ENCODE peak calls at places on chromosomes 4 and X, in six cellular contexts. One of them, this sample, is unnamed.

GRCh38 chr4:83606435-83606834 is 70.5 kb downstream of the GPAT3 start:
- DNase-seq in NB4: no peak
- DNase-seq in lower lobe of right lung: no peak
- DNase-seq in ovary: no peak
- DNase-seq in SK-N-SH: no peak
- DNase-seq in choroid plexus epithelial cell: no peak
- DNase-seq in this sample: no peak

GRCh38 chrX:63918611-63919010 is 133.6 kb upstream of the ARHGEF9 start:
- DNase-seq in NB4: peak; percentile 15
- DNase-seq in SK-N-SH: no peak
- DNase-seq in choroid plexus epithelial cell: peak; percentile 10
- DNase-seq in lower lobe of right lung: no peak
- DNase-seq in ovary: no peak
- DNase-seq in this sample: no peak

GRCh38 chrX:96843566-96843965 is 40.1 kb upstream of the RPA4 start:
- DNase-seq in choroid plexus epithelial cell: peak; percentile 50
- DNase-seq in lower lobe of right lung: no peak
- DNase-seq in SK-N-SH: no peak
- DNase-seq in ovary: no peak
- DNase-seq in NB4: no peak
- DNase-seq in this sample: no peak

GRCh38 chr4:24417206-24417605 is 167.1 kb downstream of the DHX15 start:
- DNase-seq in choroid plexus epithelial cell: no peak
- DNase-seq in lower lobe of right lung: no peak
- DNase-seq in NB4: no peak
- DNase-seq in ovary: no peak
- DNase-seq in SK-N-SH: no peak
- DNase-seq in this sample: no peak

GRCh38 chrX:8242431-8242830 is 71.4 kb upstream of the VCX2 start:
- DNase-seq in NB4: no peak
- DNase-seq in lower lobe of right lung: no peak
- DNase-seq in choroid plexus epithelial cell: no peak
- DNase-seq in ovary: no peak
- DNase-seq in SK-N-SH: no peak
- DNase-seq in this sample: no peak

GRCh38 chr4:111959202-111959601 is 186.1 kb upstream of the FAM241A start:
- DNase-seq in SK-N-SH: no peak
- DNase-seq in NB4: peak; percentile 80
- DNase-seq in ovary: no peak
- DNase-seq in lower lobe of right lung: no peak
- DNase-seq in choroid plexus epithelial cell: peak; percentile 54
- DNase-seq in this sample: no peak

GRCh38 chr4:76458829-76459228 is 23.8 kb downstream of the SHROOM3 start:
- DNase-seq in lower lobe of right lung: no peak
- DNase-seq in choroid plexus epithelial cell: no peak
- DNase-seq in NB4: no peak
- DNase-seq in SK-N-SH: no peak
- DNase-seq in ovary: no peak
- DNase-seq in this sample: no peak

GRCh38 chr4:74304136-74304628 is 4.1 kb upstream of the EPGN start:
- DNase-seq in SK-N-SH: no peak
- DNase-seq in ovary: no peak
- DNase-seq in NB4: no peak
- DNase-seq in choroid plexus epithelial cell: no peak
- DNase-seq in lower lobe of right lung: no peak
- DNase-seq in this sample: no peak

GRCh38 chr4:120857312-120857711 is 65.2 kb downstream of the PRDM5 start:
- DNase-seq in lower lobe of right lung: no peak
- DNase-seq in ovary: no peak
- DNase-seq in choroid plexus epithelial cell: peak; percentile 15
- DNase-seq in NB4: no peak
- DNase-seq in SK-N-SH: no peak
- DNase-seq in this sample: no peak

GRCh38 chrX:101230636-101231035 is 11.1 kb downstream of the DRP2 start:
- DNase-seq in lower lobe of right lung: no peak
- DNase-seq in ovary: no peak
- DNase-seq in SK-N-SH: no peak
- DNase-seq in NB4: no peak
- DNase-seq in choroid plexus epithelial cell: peak; percentile 39
- DNase-seq in this sample: no peak

GRCh38 chr4:25638221-25638601 is 17.4 kb upstream of the SLC34A2 start:
- DNase-seq in choroid plexus epithelial cell: no peak
- DNase-seq in SK-N-SH: no peak
- DNase-seq in lower lobe of right lung: no peak
- DNase-seq in ovary: no peak
- DNase-seq in NB4: no peak
- DNase-seq in this sample: no peak

GRCh38 chr4:14167876-14168510 is 540.5 kb upstream of the BOD1L1 start:
- DNase-seq in ovary: no peak
- DNase-seq in SK-N-SH: no peak
- DNase-seq in NB4: no peak
- DNase-seq in lower lobe of right lung: no peak
- DNase-seq in choroid plexus epithelial cell: peak; percentile 28
- DNase-seq in this sample: no peak

GRCh38 chr4:188455353-188455752 is 316.1 kb downstream of the TRIML1 start:
- DNase-seq in NB4: no peak
- DNase-seq in lower lobe of right lung: no peak
- DNase-seq in choroid plexus epithelial cell: peak; percentile 5
- DNase-seq in SK-N-SH: no peak
- DNase-seq in ovary: no peak
- DNase-seq in this sample: no peak

GRCh38 chr4:122930877-122931276 is 8.5 kb upstream of the NUDT6 start:
- DNase-seq in lower lobe of right lung: no peak
- DNase-seq in choroid plexus epithelial cell: peak; percentile 51
- DNase-seq in NB4: peak; percentile 11
- DNase-seq in ovary: no peak
- DNase-seq in SK-N-SH: no peak
- DNase-seq in this sample: no peak

GRCh38 chr4:180973894-180974293 is 1269.3 kb upstream of the TENM3 start:
- DNase-seq in choroid plexus epithelial cell: no peak
- DNase-seq in NB4: no peak
- DNase-seq in SK-N-SH: no peak
- DNase-seq in lower lobe of right lung: no peak
- DNase-seq in ovary: no peak
- DNase-seq in this sample: no peak

GRCh38 chrX:42530027-42530426 is 247.9 kb downstream of the PPP1R2C start:
- DNase-seq in SK-N-SH: no peak
- DNase-seq in lower lobe of right lung: no peak
- DNase-seq in choroid plexus epithelial cell: peak; percentile 52
- DNase-seq in NB4: no peak
- DNase-seq in ovary: no peak
- DNase-seq in this sample: no peak

GRCh38 chr4:101977096-101977495 is 186.6 kb downstream of the BANK1 start:
- DNase-seq in SK-N-SH: no peak
- DNase-seq in choroid plexus epithelial cell: peak; percentile 98
- DNase-seq in ovary: no peak
- DNase-seq in lower lobe of right lung: no peak
- DNase-seq in NB4: no peak
- DNase-seq in this sample: no peak

GRCh38 chrX:120514236-120514635 is 45.1 kb upstream of the LAMP2 start:
- DNase-seq in lower lobe of right lung: no peak
- DNase-seq in NB4: peak; percentile 46
- DNase-seq in SK-N-SH: peak; percentile 33
- DNase-seq in ovary: no peak
- DNase-seq in choroid plexus epithelial cell: peak; percentile 60
- DNase-seq in this sample: no peak
- TF ChIP-seq CTCF in lower lobe of right lung: no peak
- TF ChIP-seq CTCF in NB4: peak; percentile 40
- TF ChIP-seq CTCF in SK-N-SH: peak; percentile 65
- TF ChIP-seq CTCF in ovary: no peak
- TF ChIP-seq CTCF in choroid plexus epithelial cell: peak; percentile 55
- TF ChIP-seq CTCF in this sample: peak; percentile 68

DNA sequence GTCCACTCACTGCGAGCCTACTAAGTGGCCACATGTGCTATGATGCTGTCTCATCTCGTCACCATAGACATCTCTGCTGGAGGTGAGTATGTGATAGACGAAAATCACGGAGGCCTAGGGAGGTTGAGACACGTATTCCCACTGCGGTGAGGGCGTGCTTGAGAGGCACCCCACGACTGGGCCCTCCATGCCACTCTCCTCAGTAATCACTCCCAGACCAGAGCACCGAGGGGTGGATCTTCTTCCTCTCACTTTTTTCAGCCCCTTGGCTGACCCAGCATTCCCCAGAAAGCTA is 29.0 kb downstream of the AFAP1 start:
- DNase-seq in lower lobe of right lung: no peak
- DNase-seq in SK-N-SH: no peak
- DNase-seq in ovary: no peak
- DNase-seq in NB4: no peak
- DNase-seq in choroid plexus epithelial cell: no peak
- DNase-seq in this sample: no peak
- TF ChIP-seq CTCF in lower lobe of right lung: no peak
- TF ChIP-seq CTCF in SK-N-SH: no peak
- TF ChIP-seq CTCF in ovary: no peak
- TF ChIP-seq CTCF in NB4: no peak
- TF ChIP-seq CTCF in choroid plexus epithelial cell: no peak
- TF ChIP-seq CTCF in this sample: no peak

GRCh38 chr4:113358784-113359183 is 309.3 kb downstream of the ANK2 start:
- DNase-seq in SK-N-SH: no peak
- DNase-seq in NB4: peak; percentile 7
- DNase-seq in ovary: no peak
- DNase-seq in lower lobe of right lung: no peak
- DNase-seq in choroid plexus epithelial cell: no peak
- DNase-seq in this sample: no peak
- TF ChIP-seq CTCF in SK-N-SH: no peak
- TF ChIP-seq CTCF in NB4: peak; percentile 7
- TF ChIP-seq CTCF in ovary: no peak
- TF ChIP-seq CTCF in lower lobe of right lung: no peak
- TF ChIP-seq CTCF in choroid plexus epithelial cell: peak; percentile 11
- TF ChIP-seq CTCF in this sample: no peak

DNA sequence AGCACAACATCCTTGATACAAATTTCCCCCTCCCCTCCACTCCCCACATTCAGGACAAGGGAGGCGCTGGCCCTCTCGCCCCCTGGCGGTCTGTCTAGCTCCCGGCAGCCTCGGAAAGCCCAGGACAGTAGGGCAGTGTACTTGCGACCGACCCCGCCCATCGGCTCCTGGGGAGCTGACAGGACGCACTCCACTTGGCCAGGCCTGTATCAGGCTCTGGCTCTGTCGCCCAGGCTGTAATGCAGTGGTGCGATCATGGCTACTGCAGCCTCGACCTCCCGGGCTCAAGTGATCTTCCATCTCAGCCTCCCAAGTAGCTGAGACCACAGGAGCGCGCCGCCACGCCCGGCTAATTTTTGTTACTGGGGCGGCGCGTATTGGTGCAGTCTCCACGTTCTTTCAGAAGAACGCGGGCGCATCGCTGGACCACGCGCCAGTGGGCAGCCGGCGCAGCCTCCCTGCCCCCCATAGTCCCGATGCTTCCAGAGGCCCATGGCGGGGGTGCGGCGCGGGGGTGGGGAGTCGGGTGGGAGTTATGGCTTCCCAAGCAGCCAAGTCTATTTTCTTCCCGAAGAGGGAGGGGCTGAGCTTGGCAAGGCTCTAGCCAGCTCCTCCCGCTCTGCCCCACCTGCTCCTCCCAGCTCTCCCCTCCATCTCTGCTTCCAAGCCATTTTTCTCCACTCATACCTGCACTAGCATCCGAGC is 7.8 kb upstream of the AKAP14 start:
- DNase-seq in ovary: no peak
- DNase-seq in SK-N-SH: peak; percentile 86
- DNase-seq in lower lobe of right lung: peak; percentile 80
- DNase-seq in choroid plexus epithelial cell: peak; percentile 50
- DNase-seq in NB4: no peak
- DNase-seq in this sample: peak; percentile 92
- TF ChIP-seq CTCF in ovary: no peak
- TF ChIP-seq CTCF in SK-N-SH: peak; percentile 61
- TF ChIP-seq CTCF in lower lobe of right lung: peak; percentile 60
- TF ChIP-seq CTCF in choroid plexus epithelial cell: peak; percentile 68
- TF ChIP-seq CTCF in NB4: no peak
- TF ChIP-seq CTCF in this sample: peak; percentile 79

This sample was measured in chondrocyte.